ENCODE peak calls at places on chromosomes 12 and 14, in four cellular contexts. L is body of pancreas; E is CD4-positive, alpha-beta memory T cell; W is CD4-positive, CD25-positive, alpha-beta regulatory T cell. Z is an unnamed sample.
A peak's percentile ranks its signal among the peaks of the same experiment; 100 is the strongest.

GRCh38 chr12:28189774-28190320 is 409 bp upstream of the CCDC91 start:
- DNase-seq in W (peak; percentile 68), E (no peak), L (no peak), Z (peak; percentile 1)

GRCh38 chr12:29783773-29784666 is at the start of gene TMTC1:
- DNase-seq in E (no peak), L (peak; percentile 49), W (no peak), Z (no peak)

GRCh38 chr14:34222122-34222521 is 239.9 kb downstream of the SPTSSA start:
- DNase-seq in L (no peak), W (no peak), E (no peak), Z (no peak)

GRCh38 chr14:103854822-103855733 is 7.7 kb upstream of the PPP1R13B start:
- DNase-seq in E (no peak), W (no peak), L (peak; percentile 79), Z (no peak)

GRCh38 chr12:91732086-91732485 is 413.6 kb downstream of the BTG1 start:
- DNase-seq in L (no peak), E (no peak), W (no peak), Z (no peak)

GRCh38 chr14:81936902-81937301 is 403.2 kb upstream of the SEL1L start:
- DNase-seq in W (no peak), L (peak; percentile 32), E (no peak), Z (no peak)

GRCh38 chr12:26744697-26745440 is 88.1 kb downstream of the ITPR2 start:
- DNase-seq in W (no peak), E (no peak), L (no peak), Z (no peak)

GRCh38 chr12:44246481-44247105 is 410.7 kb downstream of the TMEM117 start:
- DNase-seq in W (no peak), E (no peak), L (no peak), Z (no peak)

GRCh38 chr14:54040851-54041250 is 84.2 kb upstream of the BMP4 start:
- DNase-seq in W (no peak), L (no peak), E (no peak), Z (no peak)

GRCh38 chr12:70639535-70639934 is 2.3 kb upstream of the PTPRB start:
- DNase-seq in L (no peak), E (no peak), W (no peak), Z (no peak)

GRCh38 chr12:288687-289086 is 26.1 kb upstream of the SLC6A13 start:
- DNase-seq in W (no peak), E (no peak), L (peak; percentile 60), Z (no peak)

GRCh38 chr14:56065621-56066295 is 52.5 kb upstream of the PELI2 start:
- DNase-seq in W (no peak), L (no peak), E (no peak), Z (no peak)

GRCh38 chr12:127594351-127594970 is 672.5 kb upstream of the TMEM132C start:
- DNase-seq in W (no peak), L (no peak), E (no peak), Z (no peak)

GRCh38 chr12:93862424-93862823 is 185.2 kb downstream of the CRADD start:
- DNase-seq in E (no peak), W (no peak), L (no peak), Z (no peak)

GRCh38 chr12:54411398-54412241 is 7.4 kb downstream of the ITGA5 start:
- DNase-seq in E (no peak), L (peak; percentile 71), W (peak; percentile 78), Z (peak; percentile 54)

GRCh38 chr12:11630046-11630706 is 19.3 kb upstream of the ETV6 start:
- DNase-seq in L (no peak), E (no peak), W (no peak), Z (no peak)

GRCh38 chr12:106051853-106052531 is 86.8 kb downstream of the NUAK1 start:
- DNase-seq in E (no peak), W (no peak), L (no peak), Z (no peak)

GRCh38 chr12:85920324-85920947 is 46.3 kb downstream of the NTS start:
- DNase-seq in L (no peak), E (peak; percentile 1), W (peak; percentile 23), Z (no peak)

GRCh38 chr14:102019141-102019540 is 54.8 kb downstream of the DYNC1H1 start:
- DNase-seq in L (no peak), E (no peak), W (no peak), Z (no peak)

GRCh38 chr12:32917094-32917611 is 20.6 kb upstream of the PKP2 start:
- DNase-seq in L (no peak), E (no peak), W (no peak), Z (no peak)

GRCh38 chr14:24795406-24795805 is 161.4 kb upstream of the GZMB start:
- DNase-seq in W (no peak), E (no peak), L (no peak), Z (no peak)

GRCh38 chr12:121397521-121397920 is 2.4 kb upstream of the RNF34 start:
- DNase-seq in L (no peak), E (no peak), W (no peak), Z (no peak)

GRCh38 chr14:101791919-101792572 is 30.5 kb downstream of the PPP2R5C start:
- DNase-seq in E (peak; percentile 47), W (peak; percentile 79), L (no peak), Z (no peak)

GRCh38 chr12:42296503-42297109 is 29.3 kb downstream of the ZCRB1 start:
- DNase-seq in W (peak; percentile 60), E (no peak), L (no peak), Z (no peak)

GRCh38 chr12:58765653-58766554 is 154.4 kb downstream of the LRIG3 start:
- DNase-seq in E (no peak), L (peak; percentile 81), W (no peak), Z (no peak)

GRCh38 chr12:18681818-18682217 is 56.0 kb downstream of the PLCZ1 start:
- DNase-seq in W (no peak), E (no peak), L (no peak), Z (no peak)

GRCh38 chr12:94010307-94010706 is 138.1 kb upstream of the PLXNC1 start:
- DNase-seq in E (no peak), W (no peak), L (no peak), Z (no peak)

DNA sequence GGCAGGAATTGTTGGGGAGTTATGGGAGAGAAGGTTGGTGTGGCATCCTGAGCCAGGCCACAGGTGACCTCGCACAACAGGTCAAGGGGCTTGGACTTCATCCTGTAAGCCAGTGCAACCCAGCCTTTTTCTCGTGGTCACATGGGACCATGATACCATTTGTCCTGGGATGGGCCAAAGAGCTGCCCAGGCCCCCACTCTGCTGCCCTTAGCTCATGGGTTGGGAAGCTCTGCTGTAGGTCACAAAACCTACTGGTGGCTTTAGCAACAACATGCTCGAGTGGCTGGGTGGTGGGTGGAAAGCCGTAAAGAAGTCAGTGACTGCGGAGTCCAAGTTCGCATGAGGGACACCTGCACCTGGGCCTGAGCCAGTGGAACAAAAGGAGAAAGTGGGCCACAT is 4.6 kb downstream of the CLMN start:
- DNase-seq in E (no peak), W (no peak), L (no peak), Z (no peak)
- H3K27ac ChIP-seq in E (no peak overlapping the region), W (no peak overlapping the region), L (peak overlapping the region; percentile 67), Z (no peak overlapping the region)

DNA sequence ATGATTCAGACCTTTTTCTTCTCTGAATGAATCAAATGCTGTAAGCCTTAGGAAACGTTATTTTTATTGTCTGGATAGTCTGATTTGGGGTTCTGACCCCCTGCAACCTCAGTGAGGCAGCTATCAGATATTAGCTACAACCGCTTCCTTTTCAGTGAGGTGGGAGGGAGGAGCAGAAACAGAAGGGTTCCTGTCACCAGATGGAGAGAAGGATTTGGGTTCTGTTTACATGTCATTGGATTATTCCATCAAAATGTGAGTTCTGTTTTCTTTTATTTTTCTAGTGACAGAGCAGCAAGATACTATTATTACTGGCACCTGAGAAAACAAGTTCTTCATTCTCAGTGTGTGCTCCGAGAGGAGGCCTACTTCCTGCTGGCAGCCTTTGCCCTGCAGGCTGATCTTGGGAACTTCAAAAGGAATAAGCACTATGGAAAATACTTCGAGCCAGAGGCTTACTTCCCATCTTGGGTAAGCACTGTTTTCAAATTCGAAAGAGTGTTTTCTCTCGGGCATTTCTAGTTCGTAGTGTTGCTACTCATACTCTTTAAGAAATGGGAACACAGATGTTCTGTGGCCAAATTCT is 52.8 kb downstream of the FRMD6 start:
- DNase-seq in E (no peak), W (no peak), L (no peak), Z (no peak)
- H3K27ac ChIP-seq in E (no peak overlapping the region), W (no peak overlapping the region), L (no peak overlapping the region), Z (no peak overlapping the region)

GRCh38 chr14:61280092-61280525 is 1.0 kb downstream of the TMEM30B start:
- DNase-seq in E (peak; percentile 56), L (no peak), W (peak; percentile 67), Z (no peak)

GRCh38 chr14:61280526-61281185 is 482 bp downstream of the TMEM30B start:
- DNase-seq in W (peak; percentile 84), E (peak; percentile 78), L (peak; percentile 79), Z (peak; percentile 61)

GRCh38 chr14:61282746-61283145 is 1.6 kb upstream of the TMEM30B start:
- DNase-seq in E (no peak), W (no peak), L (no peak), Z (no peak)

GRCh38 chr14:61281911-61282310 is 773 bp upstream of the TMEM30B start:
- DNase-seq in E (no peak), L (no peak), W (no peak), Z (no peak)

GRCh38 chr14:61281186-61281676 is at the start of gene TMEM30B:
- DNase-seq in E (peak; percentile 50), W (peak; percentile 23), L (peak; percentile 98), Z (no peak)
- H3K27ac ChIP-seq in E (peak within 1 kb of the TSS; percentile 65), W (peak within 1 kb of the TSS; percentile 63), L (peak within 1 kb of the TSS; percentile 100), Z (peak within 1 kb of the TSS; percentile 66)

GRCh38 chr14:99595034-99595433 is 9.0 kb downstream of the CCDC85C start:
- DNase-seq in E (peak; percentile 29), W (peak; percentile 79), L (no peak), Z (no peak)
- H3K27ac ChIP-seq in E (peak overlapping the region; percentile 10), W (peak overlapping the region; percentile 47), L (peak overlapping the region; percentile 86), Z (no peak overlapping the region)

DNA sequence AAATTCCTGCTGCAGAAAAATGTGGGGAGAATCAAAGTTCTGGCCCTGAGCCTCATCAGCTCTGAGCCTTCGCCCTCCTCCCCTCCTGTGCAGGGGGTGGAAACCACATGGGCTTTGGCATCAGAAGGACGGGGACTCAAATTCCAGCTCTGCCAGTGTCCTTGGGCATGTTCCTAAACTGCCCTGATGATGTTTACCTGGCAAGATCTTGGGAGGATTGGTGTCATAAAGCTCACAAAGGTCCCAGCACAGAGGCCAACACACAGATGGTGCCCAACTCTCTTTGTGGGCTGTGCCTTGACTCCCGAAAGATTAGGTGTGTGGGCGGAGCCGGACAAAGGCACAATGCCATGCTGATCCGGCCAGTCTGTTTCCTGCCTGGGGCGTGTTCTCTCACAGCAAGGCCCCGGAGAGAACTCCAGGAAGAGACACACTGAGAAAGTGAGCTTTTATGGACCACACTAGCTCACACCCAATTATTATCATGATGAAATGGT is 20.5 kb upstream of the CLMN start:
- DNase-seq in W (no peak), E (no peak), L (peak; percentile 99), Z (no peak)
- H3K27ac ChIP-seq in W (no peak overlapping the region), E (no peak overlapping the region), L (peak overlapping the region; percentile 95), Z (no peak overlapping the region)

DNA sequence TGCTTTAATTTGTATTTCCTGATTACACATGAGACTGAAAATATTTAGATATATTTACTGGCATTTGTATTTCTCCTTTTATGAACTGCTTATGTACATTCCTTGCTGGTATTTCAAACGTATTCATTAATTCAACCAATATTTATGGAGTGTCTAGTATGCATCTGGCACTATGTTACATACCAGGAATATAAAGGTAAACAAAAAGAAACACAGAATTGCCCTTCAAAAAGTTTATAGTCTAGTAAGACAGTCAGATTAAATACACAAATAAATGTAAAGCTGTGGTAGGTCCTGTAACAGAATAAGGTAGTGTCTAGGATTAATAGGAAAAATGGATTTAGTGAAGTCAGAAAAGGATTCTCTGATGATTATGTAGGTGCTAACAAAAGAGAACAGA is 87.5 kb downstream of the PPP1R12A start:
- DNase-seq in L (no peak), W (no peak), E (no peak), Z (no peak)
- H3K27ac ChIP-seq in L (no peak overlapping the region), W (no peak overlapping the region), E (no peak overlapping the region), Z (no peak overlapping the region)

GRCh38 chr14:52240623-52241022 is 26.9 kb upstream of the PTGDR start:
- DNase-seq in L (no peak), W (no peak), E (no peak), Z (no peak)
- H3K27ac ChIP-seq in L (no peak overlapping the region), W (no peak overlapping the region), E (no peak overlapping the region), Z (no peak overlapping the region)

Z was measured in effector memory CD4-positive, alpha-beta T cell.